ENCODE peak calls at places on chromosomes 16 and 17, in ten cellular contexts. One of them, this sample, is unnamed.
A peak's percentile ranks its signal among the peaks of the same experiment; 100 is the strongest.

GRCh38 chr17:1180958-1181768 is 1.4 kb upstream of the ABR start:
- DNase-seq in HCT116: no peak
- DNase-seq in cardiac muscle cell: peak; percentile 44
- DNase-seq in transverse colon: no peak
- DNase-seq in Panc1: no peak
- DNase-seq in heart left ventricle: no peak
- DNase-seq in stomach: no peak
- DNase-seq in fibroblast of lung: no peak
- DNase-seq in AG09309: no peak
- DNase-seq in sigmoid colon: no peak
- DNase-seq in this sample: no peak

GRCh38 chr17:68450801-68451200 is 6.5 kb downstream of the WIPI1 start:
- DNase-seq in Panc1: no peak
- DNase-seq in cardiac muscle cell: no peak
- DNase-seq in fibroblast of lung: no peak
- DNase-seq in sigmoid colon: no peak
- DNase-seq in transverse colon: no peak
- DNase-seq in HCT116: no peak
- DNase-seq in stomach: no peak
- DNase-seq in AG09309: no peak
- DNase-seq in heart left ventricle: no peak
- DNase-seq in this sample: no peak

GRCh38 chr17:5344914-5345313 is 62.8 kb downstream of the RABEP1 start:
- DNase-seq in cardiac muscle cell: no peak
- DNase-seq in fibroblast of lung: no peak
- DNase-seq in heart left ventricle: no peak
- DNase-seq in HCT116: no peak
- DNase-seq in sigmoid colon: no peak
- DNase-seq in AG09309: no peak
- DNase-seq in transverse colon: no peak
- DNase-seq in stomach: no peak
- DNase-seq in Panc1: no peak
- DNase-seq in this sample: no peak

GRCh38 chr17:28038802-28039600 is 3.5 kb upstream of the NLK start:
- DNase-seq in transverse colon: no peak
- DNase-seq in AG09309: no peak
- DNase-seq in cardiac muscle cell: peak; percentile 19
- DNase-seq in sigmoid colon: no peak
- DNase-seq in stomach: no peak
- DNase-seq in heart left ventricle: no peak
- DNase-seq in Panc1: no peak
- DNase-seq in HCT116: no peak
- DNase-seq in fibroblast of lung: peak; percentile 54
- DNase-seq in this sample: no peak

GRCh38 chr17:64163468-64163867 is 33.5 kb upstream of the ERN1 start:
- DNase-seq in cardiac muscle cell: no peak
- DNase-seq in sigmoid colon: no peak
- DNase-seq in Panc1: no peak
- DNase-seq in transverse colon: no peak
- DNase-seq in stomach: no peak
- DNase-seq in HCT116: no peak
- DNase-seq in heart left ventricle: no peak
- DNase-seq in fibroblast of lung: no peak
- DNase-seq in AG09309: no peak
- DNase-seq in this sample: no peak

GRCh38 chr17:80559688-80560290 is 15.2 kb downstream of the RPTOR start:
- DNase-seq in stomach: no peak
- DNase-seq in heart left ventricle: no peak
- DNase-seq in sigmoid colon: no peak
- DNase-seq in fibroblast of lung: peak; percentile 63
- DNase-seq in cardiac muscle cell: no peak
- DNase-seq in AG09309: no peak
- DNase-seq in transverse colon: no peak
- DNase-seq in Panc1: no peak
- DNase-seq in HCT116: no peak
- DNase-seq in this sample: no peak

GRCh38 chr17:18129041-18129502 is 20.5 kb downstream of the MYO15A start:
- DNase-seq in stomach: peak; percentile 77
- DNase-seq in AG09309: no peak
- DNase-seq in HCT116: no peak
- DNase-seq in cardiac muscle cell: no peak
- DNase-seq in heart left ventricle: no peak
- DNase-seq in sigmoid colon: no peak
- DNase-seq in fibroblast of lung: peak; percentile 72
- DNase-seq in transverse colon: no peak
- DNase-seq in Panc1: no peak
- DNase-seq in this sample: no peak

GRCh38 chr17:78739331-78739853 is 42.7 kb downstream of the CYTH1 start:
- DNase-seq in transverse colon: no peak
- DNase-seq in cardiac muscle cell: no peak
- DNase-seq in Panc1: no peak
- DNase-seq in fibroblast of lung: no peak
- DNase-seq in sigmoid colon: no peak
- DNase-seq in heart left ventricle: no peak
- DNase-seq in AG09309: no peak
- DNase-seq in HCT116: no peak
- DNase-seq in stomach: no peak
- DNase-seq in this sample: no peak

GRCh38 chr17:40610359-40610758 is 37.3 kb downstream of the SMARCE1 start:
- DNase-seq in AG09309: no peak
- DNase-seq in HCT116: no peak
- DNase-seq in transverse colon: no peak
- DNase-seq in sigmoid colon: no peak
- DNase-seq in stomach: no peak
- DNase-seq in Panc1: no peak
- DNase-seq in heart left ventricle: no peak
- DNase-seq in fibroblast of lung: no peak
- DNase-seq in cardiac muscle cell: no peak
- DNase-seq in this sample: no peak

GRCh38 chr16:79811541-79811940 is 211.0 kb upstream of the MAF start:
- DNase-seq in AG09309: no peak
- DNase-seq in cardiac muscle cell: no peak
- DNase-seq in HCT116: no peak
- DNase-seq in stomach: no peak
- DNase-seq in transverse colon: no peak
- DNase-seq in sigmoid colon: no peak
- DNase-seq in fibroblast of lung: peak; percentile 59
- DNase-seq in heart left ventricle: no peak
- DNase-seq in Panc1: no peak
- DNase-seq in this sample: no peak

GRCh38 chr16:86611517-86611840 is 33.1 kb downstream of the FOXL1 start:
- DNase-seq in AG09309: no peak
- DNase-seq in heart left ventricle: peak; percentile 68
- DNase-seq in sigmoid colon: no peak
- DNase-seq in fibroblast of lung: peak; percentile 98
- DNase-seq in Panc1: no peak
- DNase-seq in cardiac muscle cell: no peak
- DNase-seq in stomach: no peak
- DNase-seq in HCT116: no peak
- DNase-seq in transverse colon: no peak
- DNase-seq in this sample: no peak

GRCh38 chr16:75868636-75869389 is 142.5 kb upstream of the CPHXL start:
- DNase-seq in stomach: no peak
- DNase-seq in sigmoid colon: no peak
- DNase-seq in cardiac muscle cell: no peak
- DNase-seq in transverse colon: no peak
- DNase-seq in AG09309: no peak
- DNase-seq in Panc1: no peak
- DNase-seq in HCT116: no peak
- DNase-seq in heart left ventricle: no peak
- DNase-seq in fibroblast of lung: no peak
- DNase-seq in this sample: no peak

GRCh38 chr16:3058173-3059030 is 7.0 kb upstream of the IL32 start:
- DNase-seq in cardiac muscle cell: peak; percentile 59
- DNase-seq in HCT116: peak; percentile 35
- DNase-seq in transverse colon: peak; percentile 75
- DNase-seq in AG09309: no peak
- DNase-seq in sigmoid colon: peak; percentile 71
- DNase-seq in Panc1: no peak
- DNase-seq in heart left ventricle: peak; percentile 49
- DNase-seq in fibroblast of lung: peak; percentile 9
- DNase-seq in stomach: peak; percentile 63
- DNase-seq in this sample: no peak

GRCh38 chr16:84245933-84246678 is 6.3 kb upstream of the KCNG4 start:
- DNase-seq in sigmoid colon: no peak
- DNase-seq in HCT116: no peak
- DNase-seq in AG09309: no peak
- DNase-seq in heart left ventricle: no peak
- DNase-seq in fibroblast of lung: no peak
- DNase-seq in transverse colon: no peak
- DNase-seq in Panc1: no peak
- DNase-seq in cardiac muscle cell: no peak
- DNase-seq in stomach: no peak
- DNase-seq in this sample: no peak

GRCh38 chr16:54281535-54282201 is 4.9 kb downstream of the IRX3 start:
- DNase-seq in cardiac muscle cell: peak; percentile 43
- DNase-seq in sigmoid colon: no peak
- DNase-seq in stomach: no peak
- DNase-seq in fibroblast of lung: no peak
- DNase-seq in HCT116: no peak
- DNase-seq in AG09309: no peak
- DNase-seq in transverse colon: peak; percentile 11
- DNase-seq in Panc1: no peak
- DNase-seq in heart left ventricle: no peak
- DNase-seq in this sample: no peak

GRCh38 chr16:54280751-54281150 is 5.8 kb downstream of the IRX3 start:
- DNase-seq in AG09309: no peak
- DNase-seq in fibroblast of lung: no peak
- DNase-seq in cardiac muscle cell: no peak
- DNase-seq in sigmoid colon: no peak
- DNase-seq in heart left ventricle: no peak
- DNase-seq in stomach: no peak
- DNase-seq in transverse colon: no peak
- DNase-seq in HCT116: peak; percentile 13
- DNase-seq in Panc1: no peak
- DNase-seq in this sample: no peak

GRCh38 chr16:54283735-54284318 is 2.8 kb downstream of the IRX3 start:
- DNase-seq in cardiac muscle cell: no peak
- DNase-seq in AG09309: no peak
- DNase-seq in HCT116: no peak
- DNase-seq in transverse colon: no peak
- DNase-seq in heart left ventricle: no peak
- DNase-seq in stomach: no peak
- DNase-seq in fibroblast of lung: no peak
- DNase-seq in sigmoid colon: no peak
- DNase-seq in Panc1: no peak
- DNase-seq in this sample: no peak

GRCh38 chr16:54282923-54283734 is 3.5 kb downstream of the IRX3 start:
- DNase-seq in heart left ventricle: no peak
- DNase-seq in transverse colon: no peak
- DNase-seq in stomach: no peak
- DNase-seq in cardiac muscle cell: peak; percentile 37
- DNase-seq in fibroblast of lung: no peak
- DNase-seq in AG09309: no peak
- DNase-seq in Panc1: no peak
- DNase-seq in sigmoid colon: no peak
- DNase-seq in HCT116: no peak
- DNase-seq in this sample: no peak

DNA sequence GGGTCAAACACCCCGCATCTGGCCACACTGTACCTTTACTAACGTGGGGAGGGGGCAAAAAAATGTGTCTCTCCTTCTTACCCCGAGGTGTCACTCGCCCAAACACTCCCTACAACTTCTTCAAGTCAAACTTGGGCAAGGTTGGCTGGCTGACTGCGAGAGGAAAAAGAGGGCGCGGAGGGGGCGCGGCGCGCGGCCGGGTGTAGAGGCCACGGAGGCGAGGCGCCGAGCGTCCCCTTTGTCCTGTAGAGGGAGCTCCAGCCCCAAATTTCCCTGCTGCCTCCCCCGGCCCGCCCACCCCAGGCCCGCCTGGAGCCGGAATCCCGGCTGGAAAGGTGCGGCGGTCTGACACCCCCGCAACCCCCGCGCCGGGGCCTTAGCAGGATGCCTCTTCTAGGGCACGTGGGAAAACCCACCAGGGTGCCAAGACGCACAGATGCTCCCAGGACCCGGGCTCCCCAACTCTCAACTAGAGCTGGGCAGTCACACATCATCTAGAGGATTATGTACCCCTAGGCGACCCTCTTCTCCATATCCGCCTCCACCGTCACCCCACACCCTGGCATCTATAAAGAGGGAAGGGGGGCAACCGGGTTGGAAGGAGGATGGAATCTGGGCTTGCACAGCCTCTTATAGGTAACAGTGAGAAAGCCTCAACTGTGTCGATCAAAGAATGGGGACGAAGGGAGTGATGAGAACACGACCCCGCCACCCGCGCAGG is 4.2 kb downstream of the IRX3 start:
- DNase-seq in heart left ventricle: peak; percentile 66
- DNase-seq in stomach: peak; percentile 71
- DNase-seq in fibroblast of lung: no peak
- DNase-seq in transverse colon: peak; percentile 44
- DNase-seq in cardiac muscle cell: peak; percentile 88
- DNase-seq in Panc1: no peak
- DNase-seq in sigmoid colon: no peak
- DNase-seq in AG09309: no peak
- DNase-seq in HCT116: peak; percentile 15
- DNase-seq in this sample: no peak
- TF ChIP-seq CTCF in heart left ventricle: peak; percentile 60
- TF ChIP-seq CTCF in stomach: peak; percentile 30
- TF ChIP-seq CTCF in fibroblast of lung: peak; percentile 26
- TF ChIP-seq CTCF in transverse colon: peak; percentile 51
- TF ChIP-seq CTCF in cardiac muscle cell: peak; percentile 53
- TF ChIP-seq CTCF in Panc1: peak; percentile 79
- TF ChIP-seq CTCF in sigmoid colon: peak; percentile 44
- TF ChIP-seq CTCF in AG09309: peak; percentile 4
- TF ChIP-seq CTCF in HCT116: no peak
- TF ChIP-seq CTCF in this sample: peak; percentile 45

GRCh38 chr16:69481901-69482341 is 57.5 kb downstream of the CYB5B start:
- DNase-seq in AG09309: no peak
- DNase-seq in HCT116: no peak
- DNase-seq in stomach: peak; percentile 91
- DNase-seq in transverse colon: peak; percentile 31
- DNase-seq in fibroblast of lung: peak; percentile 88
- DNase-seq in Panc1: no peak
- DNase-seq in heart left ventricle: peak; percentile 88
- DNase-seq in cardiac muscle cell: no peak
- DNase-seq in sigmoid colon: peak; percentile 92
- DNase-seq in this sample: no peak
- H3K4me3 ChIP-seq in AG09309: no peak overlapping the region
- H3K4me3 ChIP-seq in HCT116: no peak overlapping the region
- H3K4me3 ChIP-seq in stomach: no peak overlapping the region
- H3K4me3 ChIP-seq in transverse colon: no peak overlapping the region
- H3K4me3 ChIP-seq in fibroblast of lung: no peak overlapping the region
- H3K4me3 ChIP-seq in Panc1: no peak overlapping the region
- H3K4me3 ChIP-seq in heart left ventricle: no peak overlapping the region
- H3K4me3 ChIP-seq in cardiac muscle cell: no peak overlapping the region
- H3K4me3 ChIP-seq in sigmoid colon: no peak overlapping the region
- H3K4me3 ChIP-seq in this sample: no peak overlapping the region

GRCh38 chr16:1034230-1035065 is 38.1 kb upstream of the SSTR5 start:
- DNase-seq in transverse colon: no peak
- DNase-seq in Panc1: no peak
- DNase-seq in HCT116: no peak
- DNase-seq in fibroblast of lung: no peak
- DNase-seq in sigmoid colon: no peak
- DNase-seq in AG09309: no peak
- DNase-seq in stomach: no peak
- DNase-seq in heart left ventricle: no peak
- DNase-seq in cardiac muscle cell: no peak
- DNase-seq in this sample: no peak
- TF ChIP-seq CTCF in transverse colon: no peak
- TF ChIP-seq CTCF in Panc1: no peak
- TF ChIP-seq CTCF in HCT116: no peak
- TF ChIP-seq CTCF in fibroblast of lung: no peak
- TF ChIP-seq CTCF in sigmoid colon: no peak
- TF ChIP-seq CTCF in AG09309: no peak
- TF ChIP-seq CTCF in stomach: no peak
- TF ChIP-seq CTCF in heart left ventricle: no peak
- TF ChIP-seq CTCF in cardiac muscle cell: no peak
- TF ChIP-seq CTCF in this sample: no peak

GRCh38 chr16:4367393-4367856 is 4.2 kb upstream of the VASN start:
- DNase-seq in HCT116: no peak
- DNase-seq in stomach: no peak
- DNase-seq in Panc1: no peak
- DNase-seq in AG09309: no peak
- DNase-seq in transverse colon: no peak
- DNase-seq in heart left ventricle: no peak
- DNase-seq in fibroblast of lung: no peak
- DNase-seq in sigmoid colon: no peak
- DNase-seq in cardiac muscle cell: no peak
- DNase-seq in this sample: no peak
- H3K4me3 ChIP-seq in HCT116: no peak overlapping the region
- H3K4me3 ChIP-seq in stomach: no peak overlapping the region
- H3K4me3 ChIP-seq in Panc1: no peak overlapping the region
- H3K4me3 ChIP-seq in AG09309: no peak overlapping the region
- H3K4me3 ChIP-seq in transverse colon: no peak overlapping the region
- H3K4me3 ChIP-seq in heart left ventricle: no peak overlapping the region
- H3K4me3 ChIP-seq in fibroblast of lung: no peak overlapping the region
- H3K4me3 ChIP-seq in sigmoid colon: no peak overlapping the region
- H3K4me3 ChIP-seq in cardiac muscle cell: no peak overlapping the region
- H3K4me3 ChIP-seq in this sample: no peak overlapping the region